ENCODE peak calls at places on chromosomes 2 and 18, in eight cellular contexts. M, Q, X, J, E, C, U and I are unnamed samples.

GRCh38 chr2:25677877-25678276 is 4.5 kb upstream of the DTNB start:
- DNase-seq in M (no peak), Q (no peak), X (no peak), J (no peak), E (no peak), C (no peak), U (no peak), I (no peak)

GRCh38 chr2:170092475-170092874 is 85.5 kb upstream of the MYO3B start:
- DNase-seq in M (no peak), Q (no peak), X (peak), J (no peak), E (no peak), C (no peak), U (no peak), I (no peak)

GRCh38 chr18:48833701-48834394 is 116.9 kb downstream of the SMAD7 start:
- DNase-seq in M (peak), Q (peak), X (peak), J (peak), E (no peak), C (no peak), U (peak), I (no peak)

GRCh38 chr2:141707486-141707885 is 423.3 kb downstream of the LRP1B start:
- DNase-seq in M (no peak), Q (no peak), X (no peak), J (no peak), E (no peak), C (no peak), U (no peak), I (no peak)

GRCh38 chr2:70726947-70727725 is 40.9 kb downstream of the ADD2 start:
- DNase-seq in M (no peak), Q (peak), X (peak), J (no peak), E (no peak), C (no peak), U (no peak), I (peak)

GRCh38 chr2:205660521-205661124 is 21.7 kb upstream of the NRP2 start:
- DNase-seq in M (peak), Q (peak), X (peak), J (peak), E (peak), C (no peak), U (peak), I (no peak)

GRCh38 chr2:191012845-191013616 is 940 bp downstream of the STAT1 start:
- DNase-seq in M (no peak), Q (peak), X (peak), J (no peak), E (peak), C (peak), U (no peak), I (no peak)

GRCh38 chr2:161992526-161992925 is 81.5 kb downstream of the DPP4 start:
- DNase-seq in M (no peak), Q (peak), X (no peak), J (peak), E (no peak), C (no peak), U (peak), I (no peak)

GRCh38 chr2:36367497-36368353 is 12.1 kb downstream of the CRIM1 start:
- DNase-seq in M (no peak), Q (no peak), X (peak), J (no peak), E (no peak), C (no peak), U (no peak), I (no peak)

GRCh38 chr2:216114476-216115223 is 5.5 kb downstream of the XRCC5 start:
- DNase-seq in M (peak), Q (peak), X (peak), J (peak), E (peak), C (peak), U (peak), I (peak)

GRCh38 chr18:76476665-76477561 is 18.1 kb downstream of the ZNF516 start:
- DNase-seq in M (no peak), Q (peak), X (peak), J (no peak), E (peak), C (no peak), U (no peak), I (no peak)

GRCh38 chr2:120875431-120875830 is 139.8 kb downstream of the GLI2 start:
- DNase-seq in M (no peak), Q (no peak), X (no peak), J (no peak), E (no peak), C (no peak), U (no peak), I (no peak)

GRCh38 chr2:178074123-178075005 is 1.8 kb upstream of the PDE11A start:
- DNase-seq in M (no peak), Q (peak), X (peak), J (no peak), E (no peak), C (no peak), U (no peak), I (no peak)

GRCh38 chr18:2173464-2173863 is 397.8 kb downstream of the METTL4 start:
- DNase-seq in M (no peak), Q (peak), X (peak), J (no peak), E (peak), C (no peak), U (no peak), I (no peak)

GRCh38 chr2:132642415-132642814 is 27.6 kb downstream of the LYPD1 start:
- DNase-seq in M (no peak), Q (no peak), X (no peak), J (no peak), E (no peak), C (no peak), U (no peak), I (no peak)

GRCh38 chr2:40666438-40666837 is 214.5 kb upstream of the SLC8A1 start:
- DNase-seq in M (no peak), Q (no peak), X (no peak), J (no peak), E (no peak), C (no peak), U (no peak), I (no peak)